ENCODE peak calls at places on chromosomes 2 and 18, in ten cellular contexts. O is cardiac muscle cell, F is HepG2, W is right lobe of liver, Z is brain microvascular endothelial cell, Q is tibial artery, G is breast epithelium, C is body of pancreas, U is ascending aorta, N is adrenal gland. T is an unnamed sample.
A peak's percentile ranks its signal among the peaks of the same experiment; 100 is the strongest.

GRCh38 chr2:134402385-134402784 is 148.5 kb downstream of the MGAT5 start:
- DNase-seq in F (peak; percentile 61), C (no peak), Q (peak; percentile 67), O (peak; percentile 88), U (peak; percentile 71), N (no peak), G (no peak), Z (peak; percentile 49), W (peak; percentile 73), T (no peak)

GRCh38 chr2:99489758-99490087 is at the start of gene REV1:
- DNase-seq in C (no peak), Z (no peak), N (no peak), W (no peak), U (no peak), O (no peak), Q (no peak), F (no peak), G (no peak), T (no peak)

GRCh38 chr2:189287982-189288494 is 108.5 kb upstream of the COL5A2 start:
- DNase-seq in U (no peak), Z (peak; percentile 70), W (no peak), O (peak; percentile 89), G (no peak), N (no peak), Q (no peak), C (no peak), F (peak; percentile 49), T (no peak)

GRCh38 chr2:164739966-164740365 is 101.7 kb downstream of the COBLL1 start:
- DNase-seq in C (no peak), N (no peak), U (no peak), F (no peak), W (no peak), Q (no peak), G (no peak), O (peak; percentile 50), Z (peak; percentile 38), T (no peak)

GRCh38 chr2:23496456-23496855 is 111.5 kb downstream of the KLHL29 start:
- DNase-seq in U (no peak), W (peak; percentile 42), O (no peak), G (no peak), C (no peak), Z (no peak), F (no peak), N (no peak), Q (no peak), T (no peak)

GRCh38 chr2:186345745-186346144 is 140.3 kb upstream of the ZC3H15 start:
- DNase-seq in N (no peak), O (no peak), G (no peak), W (no peak), F (no peak), C (no peak), U (no peak), Z (no peak), Q (no peak), T (no peak)

GRCh38 chr2:98505991-98506664 is 61.5 kb downstream of the INPP4A start:
- DNase-seq in W (no peak), N (peak; percentile 23), C (no peak), F (no peak), U (no peak), G (no peak), Z (no peak), O (no peak), Q (no peak), T (no peak)

GRCh38 chr2:26532301-26533250 is 54.7 kb upstream of the OTOF start:
- DNase-seq in C (no peak), W (no peak), Z (no peak), U (peak; percentile 15), Q (no peak), F (no peak), G (no peak), O (no peak), N (no peak), T (no peak)

GRCh38 chr2:47771211-47771610 is 11.7 kb upstream of the MSH6 start:
- DNase-seq in N (peak; percentile 84), F (peak; percentile 60), Q (no peak), G (no peak), W (no peak), O (peak; percentile 69), C (peak; percentile 45), Z (peak; percentile 99), U (no peak), T (no peak)

GRCh38 chr18:22676423-22676822 is 256.7 kb upstream of the RBBP8 start:
- DNase-seq in Q (no peak), F (no peak), C (no peak), U (no peak), Z (no peak), W (no peak), G (no peak), O (peak; percentile 26), N (no peak), T (no peak)

GRCh38 chr2:33491685-33492084 is 15.2 kb downstream of the RASGRP3 start:
- DNase-seq in U (no peak), Z (no peak), F (no peak), N (no peak), W (no peak), Q (no peak), C (no peak), G (no peak), O (no peak), T (no peak)

GRCh38 chr2:11492720-11493119 is 26.8 kb upstream of the E2F6 start:
- DNase-seq in W (no peak), O (no peak), F (no peak), N (no peak), Q (no peak), U (no peak), Z (no peak), C (no peak), G (no peak), T (no peak)

GRCh38 chr2:163778045-163778753 is 42.4 kb upstream of the FIGN start:
- DNase-seq in W (no peak), Q (no peak), Z (peak; percentile 84), O (peak; percentile 88), F (no peak), G (peak; percentile 25), U (peak; percentile 67), C (peak; percentile 17), N (no peak), T (no peak)

GRCh38 chr2:197515277-197515797 is 529 bp upstream of the MOB4 start:
- DNase-seq in W (no peak), F (peak; percentile 61), O (peak; percentile 27), C (no peak), G (no peak), Q (no peak), U (no peak), N (peak; percentile 57), Z (no peak), T (no peak)

GRCh38 chr2:159921752-159922404 is 123.9 kb upstream of the CD302 start:
- DNase-seq in Q (peak; percentile 67), O (peak; percentile 84), F (peak; percentile 61), C (peak; percentile 68), Z (peak; percentile 76), G (peak; percentile 34), U (peak; percentile 77), N (peak; percentile 76), W (peak; percentile 81), T (peak; percentile 88)

GRCh38 chr18:46481048-46481846 is 175.8 kb downstream of the LOXHD1 start:
- DNase-seq in Z (peak; percentile 60), O (peak; percentile 58), F (peak; percentile 28), C (no peak), W (no peak), G (peak; percentile 35), U (no peak), N (peak; percentile 68), Q (no peak), T (no peak)

GRCh38 chr2:223306371-223306770 is 254.4 kb downstream of the KCNE4 start:
- DNase-seq in N (no peak), W (no peak), Q (no peak), Z (peak; percentile 47), U (no peak), G (no peak), C (no peak), F (peak; percentile 9), O (peak; percentile 60), T (no peak)

GRCh38 chr2:47535991-47536390 is 133.0 kb downstream of the MSH2 start:
- DNase-seq in G (no peak), O (no peak), Q (no peak), C (peak; percentile 38), F (no peak), N (peak; percentile 70), Z (peak; percentile 41), W (no peak), U (no peak), T (no peak)

GRCh38 chr18:23689031-23689615 is at the start of gene LAMA3:
- DNase-seq in Z (no peak), Q (peak; percentile 40), O (peak; percentile 46), G (peak; percentile 48), N (peak; percentile 48), F (no peak), W (peak; percentile 78), C (peak; percentile 58), U (peak; percentile 64), T (peak; percentile 64)
- H3K27ac ChIP-seq in Z (no peak within 1 kb of the TSS), Q (peak within 1 kb of the TSS; percentile 57), O (no peak within 1 kb of the TSS), G (peak within 1 kb of the TSS; percentile 85), N (no peak within 1 kb of the TSS), F (no peak within 1 kb of the TSS), W (no peak within 1 kb of the TSS), C (no peak within 1 kb of the TSS), U (no peak within 1 kb of the TSS), T (peak within 1 kb of the TSS; percentile 60)

DNA sequence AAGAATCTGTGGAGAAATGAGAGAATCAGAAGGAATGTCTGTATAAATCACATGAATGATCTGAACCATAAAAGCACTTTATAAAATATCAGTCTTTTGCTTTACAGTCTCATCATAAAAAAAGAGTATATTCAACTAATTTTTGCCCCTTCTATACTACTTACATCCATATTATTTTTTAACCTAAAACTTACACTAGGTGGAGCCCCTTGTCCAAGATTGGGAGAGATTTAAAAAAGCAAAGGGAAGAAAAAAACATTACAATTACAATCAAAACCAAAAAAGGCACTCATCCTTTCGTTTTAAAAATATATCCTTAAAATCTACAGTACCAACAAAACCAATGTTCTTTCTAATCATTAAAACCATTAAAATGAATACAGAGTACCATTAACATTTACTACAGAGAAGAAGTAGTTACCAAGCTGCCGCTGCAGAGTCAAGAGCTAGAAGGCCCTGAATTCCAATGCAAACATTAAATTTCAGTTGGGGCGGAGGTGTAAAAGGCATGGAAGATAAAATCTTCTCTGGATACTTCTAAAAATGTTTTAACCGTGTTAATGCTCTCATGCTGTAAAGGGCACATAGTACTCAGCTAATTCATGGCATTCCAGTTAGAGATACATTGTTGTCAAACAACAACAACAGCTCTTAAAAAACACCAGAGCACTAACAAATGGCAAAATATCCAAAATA is 56.7 kb upstream of the EPB41L3 start:
- DNase-seq in G (no peak), C (no peak), W (no peak), O (peak; percentile 58), Z (no peak), Q (no peak), U (no peak), F (peak; percentile 16), N (no peak), T (no peak)
- TF ChIP-seq CTCF in G (no peak), C (peak; percentile 57), W (peak; percentile 34), O (peak; percentile 53), Z (peak; percentile 28), Q (peak; percentile 21), U (peak; percentile 23), F (peak; percentile 26), N (peak; percentile 71), T (no peak)

GRCh38 chr2:122851972-122852531 is 1096.6 kb downstream of the TSN start:
- DNase-seq in Q (no peak), O (peak; percentile 47), F (no peak), G (no peak), W (no peak), U (no peak), C (no peak), N (no peak), Z (no peak), T (no peak)
- H3K27ac ChIP-seq in Q (no peak overlapping the region), O (no peak overlapping the region), F (no peak overlapping the region), G (no peak overlapping the region), W (no peak overlapping the region), U (no peak overlapping the region), C (no peak overlapping the region), N (no peak overlapping the region), Z (no peak overlapping the region), T (no peak overlapping the region)

GRCh38 chr2:45001629-45002385 is 7.4 kb downstream of the SIX2 start:
- DNase-seq in G (no peak), Z (no peak), C (no peak), F (no peak), W (no peak), Q (no peak), O (no peak), U (no peak), N (no peak), T (no peak)
- TF ChIP-seq CTCF in G (no peak), Z (peak; percentile 39), C (no peak), F (no peak), W (no peak), Q (no peak), O (peak; percentile 16), U (no peak), N (no peak), T (no peak)